ENCODE peak calls at places on chromosomes 13 and 19, in four cellular contexts. P is BE2C, Q is spleen, S is uterus. M is an unnamed sample.
A peak's percentile ranks its signal among the peaks of the same experiment; 100 is the strongest.

GRCh38 chr19:38173324-38174041 is 50.5 kb downstream of the DPF1 start:
- DNase-seq in P (peak; percentile 58), S (no peak), Q (peak; percentile 84), M (peak; percentile 83)

GRCh38 chr19:51549533-51550324 is 18.3 kb upstream of the SIGLEC6 start:
- DNase-seq in P (no peak), S (no peak), Q (no peak), M (no peak)

GRCh38 chr13:74068471-74068870 is 65.7 kb downstream of the KLF12 start:
- DNase-seq in S (no peak), P (no peak), Q (no peak), M (no peak)

GRCh38 chr19:50258918-50259372 is 55.5 kb downstream of the MYH14 start:
- DNase-seq in S (no peak), P (no peak), Q (no peak), M (no peak)

GRCh38 chr19:36421749-36422481 is 3.5 kb upstream of the ZFP82 start:
- DNase-seq in S (no peak), P (no peak), Q (peak; percentile 68), M (no peak)

GRCh38 chr19:44725684-44726083 is 22.8 kb upstream of the BCL3 start:
- DNase-seq in P (no peak), S (no peak), Q (no peak), M (no peak)

GRCh38 chr19:38685666-38686529 is 38.4 kb downstream of the ACTN4 start:
- DNase-seq in Q (no peak), S (no peak), P (no peak), M (no peak)

GRCh38 chr19:53621885-53622710 is 9.7 kb upstream of the DPRX start:
- DNase-seq in S (no peak), Q (no peak), P (no peak), M (no peak)

GRCh38 chr19:40754611-40755247 is 3.7 kb downstream of the SNRPA start:
- DNase-seq in Q (no peak), S (no peak), P (no peak), M (no peak)

GRCh38 chr19:58475714-58476497 is at the start of gene ZNF446:
- DNase-seq in Q (peak; percentile 98), P (peak; percentile 96), S (peak; percentile 96), M (peak; percentile 93)

DNA sequence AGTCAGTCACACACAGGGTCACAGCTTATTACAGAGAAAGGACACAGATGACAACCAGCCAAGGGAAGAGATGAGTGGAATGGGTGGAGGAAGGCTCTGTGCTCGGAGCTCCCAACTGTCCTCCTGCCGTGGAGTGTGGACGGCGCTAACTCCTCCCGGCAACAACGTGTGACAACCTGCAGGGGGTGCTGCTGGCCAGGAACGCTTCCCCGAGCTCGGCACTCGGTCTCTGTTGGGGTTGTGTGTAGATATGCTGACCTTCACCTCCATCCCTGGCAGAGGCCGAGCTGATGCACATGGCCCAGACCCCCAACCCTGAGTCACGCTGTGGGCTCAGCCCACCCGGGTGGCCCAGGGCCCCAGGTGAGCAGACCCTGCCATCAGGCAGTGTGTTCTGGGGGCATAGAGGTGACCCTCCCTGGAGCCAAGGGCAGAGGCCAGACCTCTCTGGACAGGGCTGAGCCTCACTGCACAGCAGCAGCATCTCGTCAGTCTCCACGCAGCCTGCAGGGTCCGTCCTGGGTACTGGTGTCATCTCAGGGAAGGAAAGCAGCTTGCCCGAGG is 14.1 kb downstream of the ZNF444 start:
- DNase-seq in Q (no peak), S (no peak), P (peak; percentile 26), M (no peak)
- TF ChIP-seq CTCF in Q (no peak), S (no peak), P (peak; percentile 49), M (peak; percentile 44)

DNA sequence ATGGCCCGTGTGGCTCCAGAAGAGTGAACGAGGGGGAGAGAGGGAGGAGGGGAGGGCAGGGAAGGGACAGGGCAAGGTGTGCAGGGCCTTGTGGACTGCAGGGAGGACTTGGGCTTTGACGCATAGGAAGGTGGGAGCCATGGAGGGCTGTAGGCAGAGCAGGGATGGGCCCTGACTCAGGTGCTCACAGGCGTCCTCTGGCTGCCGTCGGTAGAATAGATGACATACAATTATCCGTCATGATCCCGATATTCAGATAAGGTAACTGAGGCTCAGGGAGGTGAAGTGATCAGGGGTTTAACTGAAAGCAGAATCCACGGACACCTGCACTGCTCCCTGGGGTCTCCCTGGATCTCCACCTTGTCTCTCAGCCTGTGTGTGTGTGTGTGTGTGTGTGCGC is 3.4 kb downstream of the C3 start:
- DNase-seq in Q (no peak), P (no peak), S (no peak), M (no peak)
- TF ChIP-seq CTCF in Q (no peak), P (no peak), S (no peak), M (no peak)

GRCh38 chr13:30456290-30456689 is 9.4 kb downstream of the HMGB1 start:
- DNase-seq in P (no peak), S (no peak), Q (no peak), M (no peak)

GRCh38 chr13:30450066-30450465 is 15.7 kb downstream of the HMGB1 start:
- DNase-seq in P (no peak), S (no peak), Q (no peak), M (no peak)

GRCh38 chr13:30457306-30457891 is 8.3 kb downstream of the HMGB1 start:
- DNase-seq in S (no peak), P (no peak), Q (no peak), M (no peak)

GRCh38 chr13:30454991-30455390 is 10.7 kb downstream of the HMGB1 start:
- DNase-seq in S (no peak), Q (no peak), P (no peak), M (no peak)

DNA sequence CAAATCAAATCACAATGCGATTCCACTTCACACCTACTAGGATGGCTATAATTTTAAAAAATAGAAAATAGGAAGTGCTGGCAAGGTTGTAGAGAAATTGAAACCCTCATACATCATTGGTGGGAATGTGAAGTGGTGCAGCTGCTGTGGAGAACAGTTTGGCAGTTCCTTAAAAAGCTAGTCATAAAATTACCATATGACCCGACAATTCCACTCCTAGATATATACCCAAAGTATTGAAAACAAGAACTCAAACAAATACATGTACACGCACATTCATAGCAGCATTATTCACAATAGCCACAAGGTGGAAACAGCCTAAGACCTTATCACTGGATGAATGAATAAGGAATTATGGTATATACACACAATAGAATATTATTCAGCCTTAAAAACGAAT is 12.0 kb downstream of the HMGB1 start:
- DNase-seq in P (no peak), Q (no peak), S (no peak), M (no peak)
- TF ChIP-seq CTCF in P (peak; percentile 18), Q (no peak), S (no peak), M (peak; percentile 9)

DNA sequence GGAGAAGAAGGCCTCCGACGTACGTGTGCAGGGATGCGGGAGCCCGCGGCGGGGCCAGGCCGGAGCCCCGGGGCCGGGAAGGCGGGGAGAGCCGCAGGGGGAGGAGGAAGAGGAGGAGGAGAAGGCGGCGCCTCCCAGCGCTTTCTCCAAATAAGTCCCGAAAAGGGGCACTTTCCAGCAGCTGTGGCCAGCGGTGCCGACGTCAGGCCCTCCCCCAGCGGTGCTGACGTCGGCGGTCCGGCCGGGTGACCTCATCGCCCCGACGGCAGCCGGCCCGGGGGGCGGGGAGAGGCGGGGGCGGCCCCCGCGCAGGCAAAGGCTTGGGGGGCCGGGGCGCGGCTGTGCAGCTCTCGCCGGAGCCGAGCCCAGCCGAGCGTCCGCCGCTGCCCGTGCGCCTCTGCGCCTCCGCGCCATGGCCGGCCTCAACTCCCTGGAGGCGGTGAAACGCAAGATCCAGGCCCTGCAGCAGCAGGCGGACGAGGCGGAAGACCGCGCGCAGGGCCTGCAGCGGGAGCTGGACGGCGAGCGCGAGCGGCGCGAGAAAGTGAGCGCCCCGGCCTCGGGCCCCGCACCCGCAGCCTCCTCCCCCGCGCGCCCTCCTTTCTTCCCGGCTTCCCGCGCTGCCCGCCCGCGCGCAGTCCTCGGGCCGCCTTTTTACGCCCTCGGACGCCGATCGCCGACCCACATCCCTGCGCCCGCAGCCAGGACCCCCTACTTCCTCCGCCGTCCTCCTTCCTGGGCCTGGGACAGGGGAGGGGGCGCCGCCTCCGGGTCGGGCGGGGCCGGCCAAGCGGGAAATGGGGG is at the start of gene TPM4:
- DNase-seq in Q (peak; percentile 94), S (peak; percentile 96), P (peak; percentile 79), M (peak; percentile 93)
- TF ChIP-seq CTCF in Q (no peak), S (no peak), P (no peak), M (no peak)

GRCh38 chr19:47312366-47313006 is 2.8 kb downstream of the C5AR1 start:
- DNase-seq in P (no peak), Q (no peak), S (no peak), M (no peak)

GRCh38 chr19:47310323-47310722 is 662 bp downstream of the C5AR1 start:
- DNase-seq in S (no peak), P (no peak), Q (no peak), M (no peak)

GRCh38 chr19:47309038-47309437 is 623 bp upstream of the C5AR1 start:
- DNase-seq in Q (no peak), S (no peak), P (no peak), M (no peak)

GRCh38 chr19:47310819-47311218 is 1.2 kb downstream of the C5AR1 start:
- DNase-seq in S (no peak), P (peak; percentile 84), Q (peak; percentile 89), M (peak; percentile 29)

GRCh38 chr19:47309608-47310007 is at the start of gene C5AR1:
- DNase-seq in P (no peak), Q (peak; percentile 88), S (no peak), M (peak; percentile 35)
- TF ChIP-seq CTCF in P (no peak), Q (no peak), S (no peak), M (no peak)

GRCh38 chr19:13154241-13154778 is 4.1 kb downstream of the IER2 start:
- DNase-seq in P (peak; percentile 60), Q (peak; percentile 97), S (peak; percentile 95), M (peak; percentile 94)

GRCh38 chr19:13152356-13152853 is 2.2 kb downstream of the IER2 start:
- DNase-seq in Q (no peak), P (no peak), S (no peak), M (no peak)

GRCh38 chr19:13154911-13155471 is 4.8 kb downstream of the IER2 start:
- DNase-seq in P (peak; percentile 62), S (peak; percentile 70), Q (peak; percentile 91), M (no peak)

GRCh38 chr19:13152854-13153626 is 2.8 kb downstream of the IER2 start:
- DNase-seq in P (peak; percentile 97), S (peak; percentile 98), Q (peak; percentile 98), M (peak; percentile 96)

GRCh38 chr19:13153627-13154240 is 3.5 kb downstream of the IER2 start:
- DNase-seq in S (peak; percentile 59), Q (peak; percentile 92), P (peak; percentile 54), M (peak; percentile 49)
- TF ChIP-seq CTCF in S (no peak), Q (no peak), P (no peak), M (no peak)

M was measured in heart right ventricle.